ENCODE peak calls at places on chromosomes 11 and 22, in eight cellular contexts. W, B, H, M, T, G, E and P are unnamed samples.

GRCh38 chr22:41524283-41524682 is 20.0 kb downstream of the POLR3H start:
- DNase-seq in W (no peak), B (peak; percentile 85), H (no peak), M (no peak), T (no peak), G (no peak), E (peak; percentile 40), P (no peak)

GRCh38 chr22:38835888-38836301 is 7.9 kb downstream of the NPTXR start:
- DNase-seq in W (no peak), B (no peak), H (no peak), M (no peak), T (no peak), G (no peak), E (peak; percentile 14), P (no peak)

GRCh38 chr11:76689861-76690260 is 19.3 kb upstream of the LRRC32 start:
- DNase-seq in W (no peak), B (no peak), H (no peak), M (no peak), T (no peak), G (no peak), E (no peak), P (no peak)

GRCh38 chr22:29306830-29307657 is 594 bp downstream of the GAS2L1 start:
- DNase-seq in W (peak; percentile 35), B (peak; percentile 79), H (peak; percentile 66), M (peak; percentile 72), T (no peak), G (peak; percentile 51), E (peak; percentile 83), P (no peak)

GRCh38 chr22:39773976-39774539 is 119.5 kb downstream of the ENTHD1 start:
- DNase-seq in W (peak; percentile 27), B (no peak), H (no peak), M (no peak), T (no peak), G (peak; percentile 15), E (peak; percentile 1), P (peak; percentile 31)

GRCh38 chr11:121741316-121741715 is 288.5 kb upstream of the SORL1-AS1 start:
- DNase-seq in W (no peak), B (no peak), H (no peak), M (no peak), T (no peak), G (no peak), E (peak; percentile 76), P (no peak)

GRCh38 chr11:116694815-116695590 is 77.8 kb downstream of the BUD13 start:
- DNase-seq in W (no peak), B (peak; percentile 55), H (no peak), M (no peak), T (no peak), G (no peak), E (no peak), P (no peak)

GRCh38 chr11:116030697-116031331 is 526.6 kb upstream of the CADM1 start:
- DNase-seq in W (no peak), B (no peak), H (no peak), M (no peak), T (no peak), G (no peak), E (no peak), P (no peak)

GRCh38 chr11:65427691-65428577 is 5.3 kb downstream of the NEAT1 start:
- DNase-seq in W (no peak), B (peak; percentile 64), H (peak; percentile 56), M (peak; percentile 75), T (no peak), G (peak; percentile 59), E (peak; percentile 85), P (peak; percentile 74)

GRCh38 chr22:47031628-47031915 is 269.1 kb downstream of the TBC1D22A start:
- DNase-seq in W (no peak), B (no peak), H (no peak), M (no peak), T (no peak), G (no peak), E (no peak), P (no peak)

GRCh38 chr11:120168108-120168959 is 30.4 kb upstream of the TRIM29 start:
- DNase-seq in W (no peak), B (no peak), H (no peak), M (no peak), T (no peak), G (no peak), E (no peak), P (no peak)

GRCh38 chr11:119518746-119519382 is 95.9 kb upstream of the THY1 start:
- DNase-seq in W (no peak), B (no peak), H (peak; percentile 31), M (peak; percentile 11), T (no peak), G (peak; percentile 20), E (peak; percentile 66), P (no peak)

GRCh38 chr22:50269573-50270301 is 443 bp downstream of the MAPK11 start:
- DNase-seq in W (peak; percentile 37), B (no peak), H (peak; percentile 20), M (no peak), T (no peak), G (peak; percentile 62), E (peak; percentile 63), P (no peak)

GRCh38 chr11:15627560-15627959 is 512.8 kb downstream of the INSC start:
- DNase-seq in W (no peak), B (no peak), H (no peak), M (no peak), T (no peak), G (no peak), E (no peak), P (no peak)

GRCh38 chr11:17314232-17314547 is 37.4 kb upstream of the NCR3LG1 start:
- DNase-seq in W (no peak), B (no peak), H (peak; percentile 19), M (peak; percentile 75), T (no peak), G (no peak), E (peak; percentile 78), P (no peak)

GRCh38 chr11:105582497-105582896 is 27.4 kb upstream of the GRIA4 start:
- DNase-seq in W (no peak), B (no peak), H (no peak), M (no peak), T (no peak), G (no peak), E (no peak), P (no peak)

GRCh38 chr11:127273593-127274327 is 273.2 kb upstream of the KIRREL3 start:
- DNase-seq in W (no peak), B (no peak), H (no peak), M (no peak), T (no peak), G (no peak), E (no peak), P (no peak)

GRCh38 chr11:5719703-5720495 is 16.3 kb upstream of the OR56B1 start:
- DNase-seq in W (no peak), B (no peak), H (no peak), M (no peak), T (no peak), G (no peak), E (no peak), P (no peak)

GRCh38 chr11:16347928-16348685 is 8.2 kb downstream of the SOX6 start:
- DNase-seq in W (no peak), B (no peak), H (no peak), M (no peak), T (no peak), G (no peak), E (no peak), P (no peak)

GRCh38 chr11:124222407-124222806 is 18.5 kb upstream of the OR8G1 start:
- DNase-seq in W (no peak), B (no peak), H (no peak), M (no peak), T (no peak), G (no peak), E (no peak), P (no peak)

GRCh38 chr11:69958308-69958707 is 119.8 kb upstream of the ANO1 start:
- DNase-seq in W (no peak), B (no peak), H (no peak), M (peak; percentile 8), T (no peak), G (no peak), E (peak; percentile 67), P (no peak)

GRCh38 chr22:39808087-39808486 is 85.5 kb downstream of the ENTHD1 start:
- DNase-seq in W (peak; percentile 4), B (no peak), H (peak; percentile 16), M (peak; percentile 2), T (no peak), G (peak; percentile 62), E (peak; percentile 44), P (no peak)

GRCh38 chr11:827861-828167 is at the start of gene CRACR2B:
- DNase-seq in W (no peak), B (no peak), H (no peak), M (no peak), T (no peak), G (no peak), E (no peak), P (no peak)

GRCh38 chr11:74444173-74444832 is 23.0 kb downstream of the KCNE3 start:
- DNase-seq in W (no peak), B (no peak), H (no peak), M (no peak), T (no peak), G (no peak), E (no peak), P (no peak)

GRCh38 chr11:120611576-120611975 is 100.0 kb downstream of the GRIK4 start:
- DNase-seq in W (no peak), B (no peak), H (no peak), M (no peak), T (no peak), G (no peak), E (no peak), P (no peak)

GRCh38 chr11:135075740-135076139 is 663.7 kb upstream of the B3GAT1 start:
- DNase-seq in W (peak; percentile 57), B (no peak), H (no peak), M (no peak), T (peak; percentile 41), G (peak; percentile 69), E (peak; percentile 19), P (peak; percentile 76)

GRCh38 chr22:49261616-49262015 is 566.1 kb downstream of the BRD1 start:
- DNase-seq in W (no peak), B (no peak), H (no peak), M (no peak), T (no peak), G (no peak), E (no peak), P (no peak)

GRCh38 chr11:109362059-109362458 is 59.9 kb upstream of the C11orf87 start:
- DNase-seq in W (no peak), B (no peak), H (no peak), M (peak; percentile 20), T (no peak), G (no peak), E (no peak), P (no peak)

GRCh38 chr11:80388536-80388935 is 947.7 kb upstream of the TENM4 start:
- DNase-seq in W (no peak), B (no peak), H (no peak), M (no peak), T (no peak), G (no peak), E (no peak), P (no peak)

GRCh38 chr11:69931060-69931910 is 112.1 kb upstream of the FGF3 start:
- DNase-seq in W (no peak), B (no peak), H (no peak), M (no peak), T (no peak), G (no peak), E (no peak), P (no peak)

GRCh38 chr11:118883368-118884071 is at the start of gene CXCR5:
- DNase-seq in W (peak; percentile 49), B (no peak), H (no peak), M (no peak), T (no peak), G (peak; percentile 61), E (no peak), P (peak; percentile 44)

GRCh38 chr11:61830318-61831105 is 2.4 kb downstream of the FADS2 start:
- DNase-seq in W (no peak), B (no peak), H (no peak), M (no peak), T (no peak), G (no peak), E (peak; percentile 66), P (no peak)

GRCh38 chr11:126793596-126793995 is 207.0 kb downstream of the KIRREL3 start:
- DNase-seq in W (no peak), B (no peak), H (no peak), M (no peak), T (no peak), G (no peak), E (peak; percentile 33), P (no peak)

GRCh38 chr22:45420011-45420410 is 6.5 kb downstream of the RIBC2 start:
- DNase-seq in W (no peak), B (no peak), H (no peak), M (no peak), T (no peak), G (no peak), E (no peak), P (no peak)